ENCODE peak calls at places on chromosomes 16 and 17, in nine cellular contexts. I, Z, P, F, D, W, G, X and B are unnamed samples.

GRCh38 chr17:81735181-81736102 is 23.4 kb downstream of the SLC25A10 start:
- DNase-seq in I (peak; percentile 33), Z (no peak), P (no peak), F (no peak), D (peak; percentile 65), W (no peak), G (no peak), X (peak; percentile 74), B (no peak)

GRCh38 chr17:64572682-64573154 is 65.9 kb downstream of the CEP95 start:
- DNase-seq in I (peak; percentile 58), Z (no peak), P (peak; percentile 45), F (no peak), D (no peak), W (no peak), G (no peak), X (no peak), B (no peak)

GRCh38 chr17:49621420-49621819 is 45.7 kb downstream of the NXPH3 start:
- DNase-seq in I (no peak), Z (no peak), P (no peak), F (no peak), D (no peak), W (no peak), G (no peak), X (no peak), B (no peak)

GRCh38 chr16:82857693-82858337 is 231.0 kb downstream of the CDH13 start:
- DNase-seq in I (no peak), Z (no peak), P (no peak), F (no peak), D (no peak), W (no peak), G (no peak), X (no peak), B (no peak)

GRCh38 chr17:68437979-68438877 is 19.1 kb downstream of the WIPI1 start:
- DNase-seq in I (peak; percentile 55), Z (no peak), P (no peak), F (peak; percentile 24), D (peak; percentile 48), W (no peak), G (no peak), X (peak; percentile 63), B (no peak)

GRCh38 chr16:24580665-24581064 is 41.3 kb downstream of the RBBP6 start:
- DNase-seq in I (peak; percentile 67), Z (no peak), P (peak; percentile 29), F (no peak), D (no peak), W (peak; percentile 42), G (no peak), X (no peak), B (no peak)

GRCh38 chr17:19379306-19380075 is 1.2 kb downstream of the MAPK7 start:
- DNase-seq in I (no peak), Z (no peak), P (no peak), F (no peak), D (no peak), W (no peak), G (no peak), X (no peak), B (no peak)

GRCh38 chr16:54346046-54346445 is 59.5 kb upstream of the IRX3 start:
- DNase-seq in I (no peak), Z (no peak), P (no peak), F (no peak), D (no peak), W (no peak), G (no peak), X (no peak), B (no peak)

GRCh38 chr16:79752421-79752820 is 151.9 kb upstream of the MAF start:
- DNase-seq in I (no peak), Z (no peak), P (no peak), F (no peak), D (no peak), W (no peak), G (no peak), X (no peak), B (no peak)

GRCh38 chr17:75869282-75870141 is 8.9 kb downstream of the TRIM47 start:
- DNase-seq in I (peak; percentile 79), Z (no peak), P (no peak), F (no peak), D (no peak), W (peak; percentile 57), G (no peak), X (peak; percentile 81), B (no peak)

GRCh38 chr17:57135748-57136342 is 50.8 kb downstream of the AKAP1 start:
- DNase-seq in I (no peak), Z (peak; percentile 96), P (no peak), F (no peak), D (no peak), W (no peak), G (no peak), X (no peak), B (no peak)

GRCh38 chr17:42485680-42486079 is 27.0 kb downstream of the ATP6V0A1 start:
- DNase-seq in I (peak; percentile 27), Z (no peak), P (no peak), F (no peak), D (no peak), W (no peak), G (no peak), X (no peak), B (no peak)

GRCh38 chr16:72658888-72659717 is 388.8 kb downstream of the ZFHX3 start:
- DNase-seq in I (no peak), Z (no peak), P (no peak), F (no peak), D (no peak), W (no peak), G (no peak), X (no peak), B (no peak)

GRCh38 chr17:63136381-63137012 is 170.5 kb downstream of the TANC2 start:
- DNase-seq in I (no peak), Z (no peak), P (no peak), F (no peak), D (no peak), W (no peak), G (no peak), X (no peak), B (no peak)

GRCh38 chr16:11672206-11673090 is 4.2 kb downstream of the SNN start:
- DNase-seq in I (no peak), Z (no peak), P (no peak), F (peak; percentile 40), D (peak; percentile 81), W (no peak), G (no peak), X (no peak), B (no peak)

GRCh38 chr16:7051586-7052349 is 280.9 kb upstream of the RBFOX1 start:
- DNase-seq in I (no peak), Z (no peak), P (no peak), F (no peak), D (no peak), W (no peak), G (no peak), X (no peak), B (no peak)

GRCh38 chr16:70448075-70448474 is 6.3 kb upstream of the FCSK start:
- DNase-seq in I (no peak), Z (no peak), P (no peak), F (no peak), D (no peak), W (no peak), G (no peak), X (no peak), B (no peak)

GRCh38 chr17:81298325-81298990 is 3.4 kb upstream of the SLC38A10 start:
- DNase-seq in I (no peak), Z (peak; percentile 7), P (no peak), F (no peak), D (no peak), W (no peak), G (no peak), X (no peak), B (no peak)

GRCh38 chr17:10119203-10120112 is 78.9 kb downstream of the GAS7 start:
- DNase-seq in I (no peak), Z (no peak), P (no peak), F (no peak), D (peak; percentile 40), W (no peak), G (no peak), X (peak; percentile 81), B (no peak)

GRCh38 chr16:66549284-66550131 is at the start of gene TK2:
- DNase-seq in I (peak; percentile 83), Z (peak; percentile 51), P (peak; percentile 69), F (peak; percentile 8), D (peak; percentile 64), W (peak; percentile 23), G (peak; percentile 46), X (peak; percentile 51), B (no peak)

GRCh38 chr16:10256855-10257641 is 74.8 kb upstream of the GRIN2A start:
- DNase-seq in I (peak; percentile 40), Z (no peak), P (peak; percentile 66), F (peak; percentile 16), D (peak; percentile 91), W (no peak), G (no peak), X (no peak), B (peak; percentile 30)

GRCh38 chr17:73877962-73878361 is 233.7 kb upstream of the SDK2 start:
- DNase-seq in I (no peak), Z (no peak), P (no peak), F (no peak), D (no peak), W (no peak), G (no peak), X (no peak), B (no peak)

GRCh38 chr16:84526794-84527485 is 22.5 kb upstream of the MEAK7 start:
- DNase-seq in I (peak; percentile 38), Z (no peak), P (no peak), F (no peak), D (no peak), W (no peak), G (no peak), X (no peak), B (peak; percentile 93)

GRCh38 chr17:63075969-63076368 is 109.9 kb downstream of the TANC2 start:
- DNase-seq in I (no peak), Z (no peak), P (no peak), F (no peak), D (no peak), W (no peak), G (no peak), X (no peak), B (no peak)

GRCh38 chr17:50344712-50345380 is 1.1 kb upstream of the XYLT2 start:
- DNase-seq in I (no peak), Z (no peak), P (no peak), F (no peak), D (no peak), W (no peak), G (no peak), X (peak; percentile 40), B (no peak)

GRCh38 chr16:83771306-83771942 is 36.4 kb upstream of the HSBP1 start:
- DNase-seq in I (peak; percentile 39), Z (peak; percentile 40), P (no peak), F (no peak), D (no peak), W (no peak), G (no peak), X (no peak), B (no peak)

GRCh38 chr17:61394630-61395408 is 4.8 kb upstream of the TBX2 start:
- DNase-seq in I (no peak), Z (no peak), P (no peak), F (no peak), D (no peak), W (no peak), G (no peak), X (no peak), B (no peak)

GRCh38 chr16:56401482-56401881 is 23.9 kb downstream of the AMFR start:
- DNase-seq in I (no peak), Z (no peak), P (no peak), F (no peak), D (no peak), W (no peak), G (no peak), X (no peak), B (no peak)

GRCh38 chr17:63659850-63660249 is 37.6 kb downstream of the MAP3K3 start:
- DNase-seq in I (no peak), Z (no peak), P (no peak), F (no peak), D (no peak), W (no peak), G (no peak), X (no peak), B (no peak)

GRCh38 chr17:19645608-19646250 is 2.8 kb upstream of the ALDH3A2 start:
- DNase-seq in I (no peak), Z (peak; percentile 20), P (peak; percentile 39), F (peak; percentile 11), D (peak; percentile 63), W (no peak), G (no peak), X (no peak), B (no peak)

GRCh38 chr16:749010-749409 is 8.2 kb upstream of the CIAO3 start:
- DNase-seq in I (peak; percentile 85), Z (no peak), P (no peak), F (no peak), D (no peak), W (no peak), G (no peak), X (no peak), B (no peak)